ENCODE peak calls at places on chromosomes 3 and 15, in four cellular contexts. One of them, this sample, is unnamed.

GRCh38 chr3:195558602-195559001 is 15.5 kb upstream of the PPP1R2 start:
- DNase-seq in K562: peak; percentile 67
- DNase-seq in HepG2: peak; percentile 49
- DNase-seq in GM12878: no peak
- DNase-seq in this sample: peak; percentile 15

GRCh38 chr3:5072100-5072816 is 49.8 kb upstream of the ARL8B start:
- DNase-seq in K562: no peak
- DNase-seq in HepG2: no peak
- DNase-seq in GM12878: no peak
- DNase-seq in this sample: no peak

GRCh38 chr15:42138968-42139386 is 17.5 kb downstream of the PLA2G4F start:
- DNase-seq in HepG2: peak; percentile 93
- DNase-seq in GM12878: no peak
- DNase-seq in K562: no peak
- DNase-seq in this sample: no peak

GRCh38 chr3:11510001-11510760 is 133.5 kb downstream of the VGLL4 start:
- DNase-seq in GM12878: no peak
- DNase-seq in HepG2: no peak
- DNase-seq in K562: peak; percentile 28
- DNase-seq in this sample: no peak

GRCh38 chr15:80854104-80854503 is 74.9 kb downstream of the CEMIP start:
- DNase-seq in GM12878: no peak
- DNase-seq in HepG2: no peak
- DNase-seq in K562: no peak
- DNase-seq in this sample: no peak

GRCh38 chr3:138949445-138950005 is 2.5 kb downstream of the FOXL2NB start:
- DNase-seq in K562: no peak
- DNase-seq in HepG2: no peak
- DNase-seq in GM12878: no peak
- DNase-seq in this sample: no peak

GRCh38 chr3:16477054-16477453 is 36.4 kb downstream of the RFTN1 start:
- DNase-seq in K562: no peak
- DNase-seq in GM12878: no peak
- DNase-seq in HepG2: no peak
- DNase-seq in this sample: no peak

GRCh38 chr15:60369696-60370095 is 28.1 kb downstream of the ANXA2 start:
- DNase-seq in K562: no peak
- DNase-seq in HepG2: no peak
- DNase-seq in GM12878: no peak
- DNase-seq in this sample: no peak

GRCh38 chr15:85581495-85581894 is 201.1 kb downstream of the AKAP13 start:
- DNase-seq in GM12878: no peak
- DNase-seq in K562: no peak
- DNase-seq in HepG2: no peak
- DNase-seq in this sample: no peak

GRCh38 chr15:56052389-56053045 is 59.1 kb upstream of the NEDD4 start:
- DNase-seq in GM12878: no peak
- DNase-seq in HepG2: peak; percentile 13
- DNase-seq in K562: peak; percentile 24
- DNase-seq in this sample: peak; percentile 16

GRCh38 chr3:140242818-140243276 is 307.9 kb downstream of the CLSTN2 start:
- DNase-seq in K562: no peak
- DNase-seq in GM12878: no peak
- DNase-seq in HepG2: no peak
- DNase-seq in this sample: no peak

GRCh38 chr3:128278761-128279593 is 125.7 kb downstream of the EEFSEC start:
- DNase-seq in GM12878: no peak
- DNase-seq in HepG2: no peak
- DNase-seq in K562: no peak
- DNase-seq in this sample: no peak

GRCh38 chr3:32193101-32193500 is 45.4 kb upstream of the CMTM8 start:
- DNase-seq in HepG2: no peak
- DNase-seq in GM12878: no peak
- DNase-seq in K562: no peak
- DNase-seq in this sample: no peak

GRCh38 chr15:40114218-40114617 is 5.5 kb upstream of the BMF start:
- DNase-seq in HepG2: no peak
- DNase-seq in K562: no peak
- DNase-seq in GM12878: no peak
- DNase-seq in this sample: no peak

GRCh38 chr3:38002940-38003339 is 12.4 kb downstream of the VILL start:
- DNase-seq in K562: no peak
- DNase-seq in HepG2: no peak
- DNase-seq in GM12878: no peak
- DNase-seq in this sample: no peak

GRCh38 chr3:69306239-69307185 is 79.4 kb downstream of the FRMD4B start:
- DNase-seq in GM12878: no peak
- DNase-seq in K562: peak; percentile 70
- DNase-seq in HepG2: peak; percentile 80
- DNase-seq in this sample: peak; percentile 76

GRCh38 chr15:69795601-69796000 is 302.1 kb downstream of the TLE3 start:
- DNase-seq in GM12878: no peak
- DNase-seq in HepG2: no peak
- DNase-seq in K562: no peak
- DNase-seq in this sample: no peak

GRCh38 chr3:11385908-11386307 is 113.7 kb downstream of the ATG7 start:
- DNase-seq in GM12878: no peak
- DNase-seq in K562: no peak
- DNase-seq in HepG2: no peak
- DNase-seq in this sample: no peak

GRCh38 chr15:53835309-53835708 is 75.8 kb upstream of the WDR72 start:
- DNase-seq in K562: no peak
- DNase-seq in HepG2: no peak
- DNase-seq in GM12878: no peak
- DNase-seq in this sample: no peak

GRCh38 chr3:11482024-11482423 is 161.7 kb downstream of the VGLL4 start:
- DNase-seq in HepG2: no peak
- DNase-seq in GM12878: no peak
- DNase-seq in K562: no peak
- DNase-seq in this sample: no peak

GRCh38 chr15:29870495-29871151 is 48.4 kb upstream of the TJP1 start:
- DNase-seq in HepG2: no peak
- DNase-seq in K562: no peak
- DNase-seq in GM12878: no peak
- DNase-seq in this sample: peak; percentile 13

GRCh38 chr3:32819581-32820348 is 2.0 kb downstream of the TRIM71 start:
- DNase-seq in K562: no peak
- DNase-seq in HepG2: no peak
- DNase-seq in GM12878: no peak
- DNase-seq in this sample: no peak

GRCh38 chr3:134291300-134292254 is 40.9 kb upstream of the RYK start:
- DNase-seq in HepG2: no peak
- DNase-seq in K562: no peak
- DNase-seq in GM12878: no peak
- DNase-seq in this sample: no peak

GRCh38 chr15:68818671-68819450 is 1.8 kb downstream of the ANP32A start:
- DNase-seq in HepG2: peak; percentile 24
- DNase-seq in GM12878: no peak
- DNase-seq in K562: peak; percentile 67
- DNase-seq in this sample: peak; percentile 33

GRCh38 chr3:112926000-112926399 is 48.9 kb downstream of the CD200R1 start:
- DNase-seq in K562: no peak
- DNase-seq in GM12878: no peak
- DNase-seq in HepG2: no peak
- DNase-seq in this sample: no peak

GRCh38 chr3:18735013-18735412 is 309.9 kb upstream of the SATB1 start:
- DNase-seq in GM12878: no peak
- DNase-seq in K562: no peak
- DNase-seq in HepG2: no peak
- DNase-seq in this sample: no peak

GRCh38 chr3:31198890-31199289 is 304.4 kb upstream of the GADL1 start:
- DNase-seq in HepG2: no peak
- DNase-seq in GM12878: no peak
- DNase-seq in K562: no peak
- DNase-seq in this sample: no peak

GRCh38 chr3:8301977-8302589 is 199.5 kb upstream of the LMCD1 start:
- DNase-seq in HepG2: peak; percentile 31
- DNase-seq in K562: peak; percentile 24
- DNase-seq in GM12878: no peak
- DNase-seq in this sample: peak; percentile 27

GRCh38 chr15:44038801-44039200 is 156.3 kb downstream of the FRMD5 start:
- DNase-seq in GM12878: no peak
- DNase-seq in K562: no peak
- DNase-seq in HepG2: peak; percentile 11
- DNase-seq in this sample: no peak

GRCh38 chr3:182735672-182736071 is 57.6 kb upstream of the ATP11B start:
- DNase-seq in HepG2: no peak
- DNase-seq in GM12878: no peak
- DNase-seq in K562: no peak
- DNase-seq in this sample: no peak

GRCh38 chr3:177211503-177212277 is 14.4 kb upstream of the TBL1XR1 start:
- DNase-seq in GM12878: no peak
- DNase-seq in K562: no peak
- DNase-seq in HepG2: peak; percentile 74
- DNase-seq in this sample: no peak

GRCh38 chr15:90187257-90187868 is 13.8 kb upstream of the SEMA4B start:
- DNase-seq in K562: no peak
- DNase-seq in GM12878: no peak
- DNase-seq in HepG2: no peak
- DNase-seq in this sample: no peak

DNA sequence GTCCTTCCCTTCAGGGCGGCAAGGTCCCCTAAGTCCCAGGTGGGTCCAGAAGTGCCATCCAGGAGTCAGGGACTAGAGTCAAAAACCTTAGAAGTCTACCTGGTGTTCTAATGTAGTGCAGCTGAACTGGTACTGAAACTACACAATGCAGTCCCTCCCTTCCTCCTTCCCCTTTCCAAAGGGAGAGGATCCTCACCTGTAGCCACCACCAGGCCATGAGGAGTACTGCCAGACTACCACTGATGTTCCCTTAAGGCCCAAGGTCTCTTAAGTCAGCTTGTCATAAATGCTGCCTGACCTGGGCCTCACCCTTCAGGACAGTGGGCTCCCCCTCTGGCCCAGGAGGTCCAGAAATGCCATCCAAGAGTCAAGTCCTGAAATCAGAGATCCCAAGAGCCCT is 98.9 kb downstream of the ULK4 start:
- DNase-seq in GM12878: no peak
- DNase-seq in HepG2: peak; percentile 15
- DNase-seq in K562: peak; percentile 21
- DNase-seq in this sample: no peak
- TF ChIP-seq TARDBP in GM12878: no peak
- TF ChIP-seq TARDBP in HepG2: no peak
- TF ChIP-seq TARDBP in K562: no peak
- TF ChIP-seq TARDBP in this sample: no peak

GRCh38 chr3:149315694-149316093 is 17.7 kb downstream of the TM4SF18 start:
- DNase-seq in GM12878: no peak
- DNase-seq in HepG2: no peak
- DNase-seq in K562: no peak
- DNase-seq in this sample: no peak

GRCh38 chr3:149316427-149316826 is 17.0 kb downstream of the TM4SF18 start:
- DNase-seq in HepG2: no peak
- DNase-seq in GM12878: no peak
- DNase-seq in K562: no peak
- DNase-seq in this sample: no peak

GRCh38 chr3:149313542-149313941 is 19.9 kb downstream of the TM4SF18 start:
- DNase-seq in GM12878: no peak
- DNase-seq in HepG2: no peak
- DNase-seq in K562: no peak
- DNase-seq in this sample: no peak

GRCh38 chr3:149317072-149317471 is 16.4 kb downstream of the TM4SF18 start:
- DNase-seq in K562: no peak
- DNase-seq in GM12878: no peak
- DNase-seq in HepG2: no peak
- DNase-seq in this sample: no peak

GRCh38 chr3:149314807-149315578 is 18.4 kb downstream of the TM4SF18 start:
- DNase-seq in K562: no peak
- DNase-seq in HepG2: peak; percentile 71
- DNase-seq in GM12878: no peak
- DNase-seq in this sample: no peak
- TF ChIP-seq TARDBP in K562: no peak
- TF ChIP-seq TARDBP in HepG2: no peak
- TF ChIP-seq TARDBP in GM12878: no peak
- TF ChIP-seq TARDBP in this sample: no peak

GRCh38 chr3:103203431-103203830 is 768.6 kb downstream of the ZPLD1 start:
- DNase-seq in K562: no peak
- DNase-seq in HepG2: no peak
- DNase-seq in GM12878: no peak
- DNase-seq in this sample: no peak
- TF ChIP-seq TARDBP in K562: no peak
- TF ChIP-seq TARDBP in HepG2: no peak
- TF ChIP-seq TARDBP in GM12878: no peak
- TF ChIP-seq TARDBP in this sample: no peak

DNA sequence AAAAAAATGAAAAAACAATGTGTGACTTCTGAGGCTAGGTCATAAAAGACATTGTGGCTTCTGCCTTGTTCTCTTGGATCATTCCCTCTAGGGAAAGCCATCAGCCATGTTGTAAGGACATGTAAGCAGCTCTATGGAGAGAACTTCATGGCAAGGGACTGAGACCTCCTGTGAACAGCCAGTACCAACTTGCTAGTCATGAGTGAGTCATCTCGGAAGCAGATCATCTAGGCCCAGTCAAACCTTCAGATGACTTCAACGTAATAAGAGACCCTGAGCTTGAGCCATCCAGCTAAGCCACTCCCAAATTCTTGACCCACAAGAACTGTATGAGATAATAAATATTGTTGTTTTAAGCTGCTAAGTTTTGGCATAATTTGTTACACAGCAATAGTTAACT is 4.9 kb downstream of the MON1A start:
- DNase-seq in K562: peak; percentile 75
- DNase-seq in GM12878: no peak
- DNase-seq in HepG2: no peak
- DNase-seq in this sample: no peak
- TF ChIP-seq TARDBP in K562: no peak
- TF ChIP-seq TARDBP in GM12878: no peak
- TF ChIP-seq TARDBP in HepG2: no peak
- TF ChIP-seq TARDBP in this sample: no peak

DNA sequence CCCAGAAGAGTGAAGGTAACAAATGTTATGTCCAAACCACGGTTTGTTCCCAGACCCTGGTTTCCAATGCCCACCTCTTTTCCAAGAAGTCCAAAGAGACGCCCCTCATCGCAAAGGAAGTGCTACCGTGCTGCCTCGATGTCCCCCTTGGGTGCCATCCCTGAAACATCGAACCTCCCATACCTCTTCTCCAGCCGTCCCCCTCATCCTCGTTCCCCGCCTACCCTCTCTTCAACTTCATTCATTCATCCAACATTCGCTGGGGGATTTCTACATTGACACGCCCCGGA is 471 bp downstream of the TIPIN start:
- DNase-seq in HepG2: no peak
- DNase-seq in K562: no peak
- DNase-seq in GM12878: no peak
- DNase-seq in this sample: peak; percentile 28
- TF ChIP-seq TARDBP in HepG2: no peak
- TF ChIP-seq TARDBP in K562: no peak
- TF ChIP-seq TARDBP in GM12878: no peak
- TF ChIP-seq TARDBP in this sample: no peak